ENCODE peak calls at places on chromosomes 5 and 9, in seven cellular contexts. One of them, this sample, is unnamed.

GRCh38 chr9:109239240-109239639 is 72.2 kb upstream of the FRRS1L start:
- DNase-seq in naive B cell: no peak
- DNase-seq in nucleus accumbens: no peak
- DNase-seq in stimulated activated CD4-positive, alpha-beta T cell treated with anti-CD3 and anti-CD28 coated beads, Interleukin-1b, Interleukin-23, amount 100 ng/mL, for 48 hours: no peak
- DNase-seq in GM03348: no peak
- DNase-seq in left colon: no peak
- DNase-seq in OCI-M1: no peak
- DNase-seq in this sample: no peak

GRCh38 chr5:135489466-135490244 is 37.5 kb upstream of the TIFAB start:
- DNase-seq in stimulated activated CD4-positive, alpha-beta T cell treated with anti-CD3 and anti-CD28 coated beads, Interleukin-1b, Interleukin-23, amount 100 ng/mL, for 48 hours: no peak
- DNase-seq in GM03348: peak; percentile 48
- DNase-seq in left colon: no peak
- DNase-seq in nucleus accumbens: no peak
- DNase-seq in naive B cell: no peak
- DNase-seq in OCI-M1: no peak
- DNase-seq in this sample: no peak

GRCh38 chr9:134661299-134661698 is 19.7 kb downstream of the COL5A1 start:
- DNase-seq in nucleus accumbens: no peak
- DNase-seq in GM03348: no peak
- DNase-seq in left colon: no peak
- DNase-seq in OCI-M1: no peak
- DNase-seq in naive B cell: no peak
- DNase-seq in stimulated activated CD4-positive, alpha-beta T cell treated with anti-CD3 and anti-CD28 coated beads, Interleukin-1b, Interleukin-23, amount 100 ng/mL, for 48 hours: no peak
- DNase-seq in this sample: no peak

GRCh38 chr5:162068412-162068811 is 839 bp downstream of the GABRG2 start:
- DNase-seq in stimulated activated CD4-positive, alpha-beta T cell treated with anti-CD3 and anti-CD28 coated beads, Interleukin-1b, Interleukin-23, amount 100 ng/mL, for 48 hours: no peak
- DNase-seq in left colon: peak; percentile 14
- DNase-seq in nucleus accumbens: peak; percentile 43
- DNase-seq in GM03348: no peak
- DNase-seq in naive B cell: no peak
- DNase-seq in OCI-M1: peak; percentile 73
- DNase-seq in this sample: no peak

GRCh38 chr5:158695595-158696330 is 404.0 kb downstream of the EBF1 start:
- DNase-seq in GM03348: peak; percentile 82
- DNase-seq in naive B cell: peak; percentile 72
- DNase-seq in OCI-M1: peak; percentile 79
- DNase-seq in stimulated activated CD4-positive, alpha-beta T cell treated with anti-CD3 and anti-CD28 coated beads, Interleukin-1b, Interleukin-23, amount 100 ng/mL, for 48 hours: peak; percentile 59
- DNase-seq in left colon: peak; percentile 72
- DNase-seq in nucleus accumbens: peak; percentile 85
- DNase-seq in this sample: peak; percentile 94

GRCh38 chr5:41790038-41790776 is 80.0 kb downstream of the OXCT1 start:
- DNase-seq in nucleus accumbens: no peak
- DNase-seq in GM03348: peak; percentile 20
- DNase-seq in naive B cell: no peak
- DNase-seq in stimulated activated CD4-positive, alpha-beta T cell treated with anti-CD3 and anti-CD28 coated beads, Interleukin-1b, Interleukin-23, amount 100 ng/mL, for 48 hours: no peak
- DNase-seq in OCI-M1: no peak
- DNase-seq in left colon: no peak
- DNase-seq in this sample: peak; percentile 71

GRCh38 chr9:105447814-105448812 is at the start of gene FSD1L:
- DNase-seq in naive B cell: peak; percentile 84
- DNase-seq in left colon: peak; percentile 95
- DNase-seq in stimulated activated CD4-positive, alpha-beta T cell treated with anti-CD3 and anti-CD28 coated beads, Interleukin-1b, Interleukin-23, amount 100 ng/mL, for 48 hours: peak; percentile 85
- DNase-seq in OCI-M1: peak; percentile 96
- DNase-seq in GM03348: peak; percentile 98
- DNase-seq in nucleus accumbens: peak; percentile 95
- DNase-seq in this sample: peak; percentile 90

GRCh38 chr5:98816574-98817222 is 43.2 kb downstream of the RGMB start:
- DNase-seq in stimulated activated CD4-positive, alpha-beta T cell treated with anti-CD3 and anti-CD28 coated beads, Interleukin-1b, Interleukin-23, amount 100 ng/mL, for 48 hours: no peak
- DNase-seq in GM03348: no peak
- DNase-seq in OCI-M1: no peak
- DNase-seq in naive B cell: no peak
- DNase-seq in nucleus accumbens: no peak
- DNase-seq in left colon: peak; percentile 83
- DNase-seq in this sample: no peak

GRCh38 chr5:122078116-122078865 is at the start of gene LOX:
- DNase-seq in stimulated activated CD4-positive, alpha-beta T cell treated with anti-CD3 and anti-CD28 coated beads, Interleukin-1b, Interleukin-23, amount 100 ng/mL, for 48 hours: no peak
- DNase-seq in nucleus accumbens: no peak
- DNase-seq in OCI-M1: peak; percentile 63
- DNase-seq in GM03348: peak; percentile 93
- DNase-seq in naive B cell: no peak
- DNase-seq in left colon: peak; percentile 46
- DNase-seq in this sample: peak; percentile 98

GRCh38 chr9:8961186-8961666 is 1161.6 kb upstream of the DMAC1 start:
- DNase-seq in OCI-M1: peak; percentile 93
- DNase-seq in naive B cell: no peak
- DNase-seq in nucleus accumbens: no peak
- DNase-seq in left colon: no peak
- DNase-seq in stimulated activated CD4-positive, alpha-beta T cell treated with anti-CD3 and anti-CD28 coated beads, Interleukin-1b, Interleukin-23, amount 100 ng/mL, for 48 hours: no peak
- DNase-seq in GM03348: no peak
- DNase-seq in this sample: peak; percentile 74

GRCh38 chr9:100534401-100534800 is 43.5 kb upstream of the CAVIN4 start:
- DNase-seq in naive B cell: no peak
- DNase-seq in GM03348: no peak
- DNase-seq in left colon: no peak
- DNase-seq in nucleus accumbens: no peak
- DNase-seq in stimulated activated CD4-positive, alpha-beta T cell treated with anti-CD3 and anti-CD28 coated beads, Interleukin-1b, Interleukin-23, amount 100 ng/mL, for 48 hours: no peak
- DNase-seq in OCI-M1: no peak
- DNase-seq in this sample: peak; percentile 42

GRCh38 chr9:27088981-27089380 is 20.0 kb upstream of the TEK start:
- DNase-seq in left colon: no peak
- DNase-seq in nucleus accumbens: no peak
- DNase-seq in stimulated activated CD4-positive, alpha-beta T cell treated with anti-CD3 and anti-CD28 coated beads, Interleukin-1b, Interleukin-23, amount 100 ng/mL, for 48 hours: no peak
- DNase-seq in OCI-M1: no peak
- DNase-seq in GM03348: peak; percentile 77
- DNase-seq in naive B cell: no peak
- DNase-seq in this sample: peak; percentile 11

GRCh38 chr9:36275060-36275459 is 16.8 kb upstream of the GNE start:
- DNase-seq in OCI-M1: no peak
- DNase-seq in naive B cell: no peak
- DNase-seq in stimulated activated CD4-positive, alpha-beta T cell treated with anti-CD3 and anti-CD28 coated beads, Interleukin-1b, Interleukin-23, amount 100 ng/mL, for 48 hours: no peak
- DNase-seq in GM03348: no peak
- DNase-seq in nucleus accumbens: no peak
- DNase-seq in left colon: no peak
- DNase-seq in this sample: no peak

GRCh38 chr9:84779892-84780291 is 110.4 kb downstream of the NTRK2 start:
- DNase-seq in left colon: no peak
- DNase-seq in stimulated activated CD4-positive, alpha-beta T cell treated with anti-CD3 and anti-CD28 coated beads, Interleukin-1b, Interleukin-23, amount 100 ng/mL, for 48 hours: no peak
- DNase-seq in naive B cell: no peak
- DNase-seq in OCI-M1: no peak
- DNase-seq in GM03348: no peak
- DNase-seq in nucleus accumbens: no peak
- DNase-seq in this sample: no peak

GRCh38 chr5:55173696-55174101 is 722 bp upstream of the CDC20B start:
- DNase-seq in OCI-M1: no peak
- DNase-seq in left colon: peak; percentile 8
- DNase-seq in naive B cell: peak; percentile 42
- DNase-seq in stimulated activated CD4-positive, alpha-beta T cell treated with anti-CD3 and anti-CD28 coated beads, Interleukin-1b, Interleukin-23, amount 100 ng/mL, for 48 hours: no peak
- DNase-seq in GM03348: no peak
- DNase-seq in nucleus accumbens: no peak
- DNase-seq in this sample: no peak

GRCh38 chr9:119963798-119964372 is 594.6 kb upstream of the BRINP1 start:
- DNase-seq in nucleus accumbens: no peak
- DNase-seq in naive B cell: no peak
- DNase-seq in stimulated activated CD4-positive, alpha-beta T cell treated with anti-CD3 and anti-CD28 coated beads, Interleukin-1b, Interleukin-23, amount 100 ng/mL, for 48 hours: no peak
- DNase-seq in left colon: no peak
- DNase-seq in GM03348: peak; percentile 90
- DNase-seq in OCI-M1: no peak
- DNase-seq in this sample: peak; percentile 90

GRCh38 chr5:171122372-171122771 is 186.7 kb upstream of the TLX3 start:
- DNase-seq in left colon: peak; percentile 41
- DNase-seq in nucleus accumbens: no peak
- DNase-seq in naive B cell: no peak
- DNase-seq in GM03348: no peak
- DNase-seq in OCI-M1: peak; percentile 53
- DNase-seq in stimulated activated CD4-positive, alpha-beta T cell treated with anti-CD3 and anti-CD28 coated beads, Interleukin-1b, Interleukin-23, amount 100 ng/mL, for 48 hours: no peak
- DNase-seq in this sample: no peak

GRCh38 chr9:134693641-134694367 is 52.2 kb downstream of the COL5A1 start:
- DNase-seq in stimulated activated CD4-positive, alpha-beta T cell treated with anti-CD3 and anti-CD28 coated beads, Interleukin-1b, Interleukin-23, amount 100 ng/mL, for 48 hours: no peak
- DNase-seq in OCI-M1: no peak
- DNase-seq in left colon: no peak
- DNase-seq in nucleus accumbens: no peak
- DNase-seq in naive B cell: no peak
- DNase-seq in GM03348: no peak
- DNase-seq in this sample: no peak

GRCh38 chr5:76952795-76953536 is at the start of gene CRHBP:
- DNase-seq in GM03348: no peak
- DNase-seq in stimulated activated CD4-positive, alpha-beta T cell treated with anti-CD3 and anti-CD28 coated beads, Interleukin-1b, Interleukin-23, amount 100 ng/mL, for 48 hours: no peak
- DNase-seq in nucleus accumbens: no peak
- DNase-seq in left colon: no peak
- DNase-seq in OCI-M1: no peak
- DNase-seq in naive B cell: no peak
- DNase-seq in this sample: no peak

GRCh38 chr9:136107155-136107952 is 11.3 kb downstream of the TMEM250 start:
- DNase-seq in left colon: peak; percentile 89
- DNase-seq in naive B cell: no peak
- DNase-seq in GM03348: no peak
- DNase-seq in stimulated activated CD4-positive, alpha-beta T cell treated with anti-CD3 and anti-CD28 coated beads, Interleukin-1b, Interleukin-23, amount 100 ng/mL, for 48 hours: no peak
- DNase-seq in OCI-M1: no peak
- DNase-seq in nucleus accumbens: no peak
- DNase-seq in this sample: no peak

GRCh38 chr9:36855443-36856315 is 178.4 kb downstream of the PAX5 start:
- DNase-seq in left colon: peak; percentile 59
- DNase-seq in naive B cell: no peak
- DNase-seq in stimulated activated CD4-positive, alpha-beta T cell treated with anti-CD3 and anti-CD28 coated beads, Interleukin-1b, Interleukin-23, amount 100 ng/mL, for 48 hours: peak; percentile 28
- DNase-seq in GM03348: peak; percentile 34
- DNase-seq in nucleus accumbens: no peak
- DNase-seq in OCI-M1: peak; percentile 70
- DNase-seq in this sample: no peak

GRCh38 chr5:98128271-98128670 is 645.2 kb upstream of the RGMB start:
- DNase-seq in stimulated activated CD4-positive, alpha-beta T cell treated with anti-CD3 and anti-CD28 coated beads, Interleukin-1b, Interleukin-23, amount 100 ng/mL, for 48 hours: no peak
- DNase-seq in OCI-M1: no peak
- DNase-seq in nucleus accumbens: no peak
- DNase-seq in naive B cell: no peak
- DNase-seq in left colon: no peak
- DNase-seq in GM03348: no peak
- DNase-seq in this sample: no peak

GRCh38 chr9:682633-683508 is 158.6 kb upstream of the DMRT1 start:
- DNase-seq in stimulated activated CD4-positive, alpha-beta T cell treated with anti-CD3 and anti-CD28 coated beads, Interleukin-1b, Interleukin-23, amount 100 ng/mL, for 48 hours: no peak
- DNase-seq in OCI-M1: no peak
- DNase-seq in nucleus accumbens: no peak
- DNase-seq in naive B cell: no peak
- DNase-seq in left colon: peak; percentile 47
- DNase-seq in GM03348: no peak
- DNase-seq in this sample: no peak

GRCh38 chr9:37289631-37290030 is 132.9 kb upstream of the GRHPR start:
- DNase-seq in GM03348: no peak
- DNase-seq in stimulated activated CD4-positive, alpha-beta T cell treated with anti-CD3 and anti-CD28 coated beads, Interleukin-1b, Interleukin-23, amount 100 ng/mL, for 48 hours: no peak
- DNase-seq in left colon: no peak
- DNase-seq in naive B cell: no peak
- DNase-seq in OCI-M1: no peak
- DNase-seq in nucleus accumbens: no peak
- DNase-seq in this sample: no peak

This sample was measured in fibroblast of gingiva.